ENCODE peak calls at places on chromosomes 16 and 17, in seven cellular contexts. W, L, Z, P, U, E and X are unnamed samples.

GRCh38 chr17:63698886-63699637 is 863 bp downstream of the LIMD2 start:
- DNase-seq in W (peak), L (peak), Z (no peak), P (peak), U (peak), E (no peak), X (peak)

GRCh38 chr17:652310-652709 is 62.3 kb downstream of the VPS53 start:
- DNase-seq in W (no peak), L (peak), Z (no peak), P (peak), U (no peak), E (no peak), X (no peak)

GRCh38 chr17:15334266-15334665 is 7.1 kb downstream of the TEKT3 start:
- DNase-seq in W (no peak), L (no peak), Z (peak), P (no peak), U (peak), E (peak), X (no peak)

GRCh38 chr17:1232786-1233185 is 37.5 kb upstream of the BHLHA9 start:
- DNase-seq in W (no peak), L (peak), Z (peak), P (no peak), U (peak), E (peak), X (no peak)

GRCh38 chr17:45073414-45074070 is 12.4 kb downstream of the NMT1 start:
- DNase-seq in W (no peak), L (peak), Z (no peak), P (no peak), U (no peak), E (no peak), X (no peak)

GRCh38 chr16:3662601-3663000 is 8.1 kb downstream of the DNASE1 start:
- DNase-seq in W (no peak), L (no peak), Z (no peak), P (no peak), U (no peak), E (no peak), X (no peak)

GRCh38 chr17:29622337-29623282 is at the start of gene CORO6:
- DNase-seq in W (peak), L (peak), Z (peak), P (peak), U (no peak), E (no peak), X (peak)

GRCh38 chr17:83181991-83182619 is 102.7 kb downstream of the METRNL start:
- DNase-seq in W (no peak), L (no peak), Z (no peak), P (no peak), U (no peak), E (no peak), X (no peak)

GRCh38 chr17:63474914-63475460 is 1.9 kb upstream of the ACE start:
- DNase-seq in W (no peak), L (no peak), Z (no peak), P (no peak), U (no peak), E (no peak), X (no peak)

GRCh38 chr17:65627892-65628622 is 66.6 kb upstream of the AXIN2 start:
- DNase-seq in W (no peak), L (peak), Z (peak), P (no peak), U (peak), E (peak), X (no peak)

GRCh38 chr16:68374251-68374805 is 63.5 kb downstream of the PRMT7 start:
- DNase-seq in W (no peak), L (no peak), Z (no peak), P (no peak), U (no peak), E (no peak), X (no peak)

GRCh38 chr17:58513391-58513912 is 986 bp downstream of the MTMR4 start:
- DNase-seq in W (no peak), L (no peak), Z (no peak), P (no peak), U (no peak), E (no peak), X (peak)

GRCh38 chr16:80964351-80964750 is 42.3 kb downstream of the CMC2 start:
- DNase-seq in W (no peak), L (no peak), Z (no peak), P (no peak), U (no peak), E (no peak), X (no peak)

GRCh38 chr16:11459722-11460121 is 114.5 kb downstream of the RMI2 start:
- DNase-seq in W (no peak), L (no peak), Z (no peak), P (no peak), U (no peak), E (no peak), X (no peak)

DNA sequence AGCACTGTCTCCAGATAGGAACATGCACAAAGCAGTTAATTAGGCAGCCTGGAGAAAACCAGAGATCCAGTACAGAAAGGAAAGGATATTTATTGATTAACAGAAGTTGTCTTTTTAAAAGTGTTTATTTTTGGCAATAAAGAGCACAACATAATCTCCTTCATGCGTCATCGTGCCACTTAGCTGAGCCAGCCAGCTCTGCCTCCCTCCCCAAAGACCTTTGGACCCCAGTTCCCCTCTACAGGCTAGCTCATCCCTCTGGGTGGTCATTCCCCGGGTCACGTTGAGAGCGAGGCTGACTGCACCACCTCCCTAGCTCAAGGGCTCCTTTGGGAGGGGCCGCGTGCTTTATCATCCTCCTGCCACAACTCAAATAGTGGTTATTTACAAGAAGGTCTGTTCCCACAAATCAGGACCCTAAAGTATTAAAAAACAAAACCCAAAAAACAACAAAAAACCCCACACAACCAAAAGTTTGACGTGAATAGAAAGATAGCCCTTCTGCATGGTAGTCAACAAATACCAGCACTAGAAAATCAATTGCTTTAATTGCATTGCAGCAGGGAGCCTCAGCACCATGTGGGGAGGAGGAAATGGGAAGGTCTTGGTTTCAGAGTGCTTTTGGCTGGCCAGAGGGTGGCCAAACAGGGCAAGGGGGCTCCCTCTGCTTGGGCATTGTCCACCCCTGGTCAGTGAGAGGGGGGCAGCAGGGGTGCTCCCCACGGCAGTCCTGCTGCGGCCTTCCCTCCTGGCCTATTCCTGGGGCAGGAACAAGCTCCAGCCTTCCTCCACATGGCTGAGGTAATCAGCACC is 9.6 kb downstream of the POLR2C start:
- DNase-seq in W (no peak), L (peak), Z (peak), P (peak), U (no peak), E (no peak), X (no peak)
- H3K27ac ChIP-seq in W (no peak), L (no peak), Z (peak), P (no peak), U (no peak), E (no peak), X (peak)

DNA sequence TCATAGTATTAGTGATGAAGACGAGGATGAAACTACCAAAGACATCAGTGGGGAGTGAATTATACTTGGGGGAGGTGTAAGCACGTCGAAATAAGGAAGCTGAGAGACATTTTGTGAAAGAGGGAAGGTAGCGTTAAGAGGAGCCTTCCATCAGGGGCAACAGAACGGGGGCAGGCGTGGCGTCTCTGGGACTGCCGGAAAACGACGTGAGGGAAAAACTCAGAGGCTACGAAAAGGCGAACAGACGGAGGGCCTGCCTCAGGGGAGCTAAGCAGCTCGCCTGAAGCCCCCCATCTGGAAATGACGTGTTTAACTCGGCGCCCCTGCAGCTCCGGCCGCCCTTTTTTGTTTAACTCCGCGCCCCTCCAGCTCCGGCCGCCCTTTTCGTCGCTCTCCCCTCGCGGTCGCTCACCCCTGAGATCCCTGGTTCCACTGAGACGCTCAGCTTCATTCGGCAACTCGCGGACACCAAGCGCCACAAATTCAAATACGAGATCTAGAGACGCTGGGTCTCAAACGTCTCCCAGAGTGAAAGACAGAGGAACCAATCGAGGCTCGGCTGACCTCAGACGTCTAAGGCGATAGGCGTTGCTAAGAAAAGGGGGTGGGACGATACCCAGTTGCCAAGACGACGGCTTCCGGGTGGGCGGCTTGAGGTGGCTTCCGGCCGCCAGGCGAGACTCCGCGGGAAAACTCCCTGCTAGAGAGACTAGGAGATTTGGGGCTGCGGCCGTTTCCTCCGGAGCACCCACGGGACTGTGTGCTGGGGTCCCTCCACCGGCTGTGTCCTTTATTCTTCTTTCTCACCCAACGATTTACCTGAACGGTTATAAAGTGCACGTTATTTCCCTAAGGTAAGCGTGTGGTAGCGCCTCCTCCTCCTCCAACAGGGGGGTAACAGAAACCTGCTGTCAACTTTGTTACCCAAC is 383.2 kb downstream of the ZFHX3 start:
- DNase-seq in W (peak), L (peak), Z (peak), P (peak), U (peak), E (peak), X (peak)
- H3K27ac ChIP-seq in W (peak), L (peak), Z (peak), P (peak), U (peak), E (peak), X (peak)

DNA sequence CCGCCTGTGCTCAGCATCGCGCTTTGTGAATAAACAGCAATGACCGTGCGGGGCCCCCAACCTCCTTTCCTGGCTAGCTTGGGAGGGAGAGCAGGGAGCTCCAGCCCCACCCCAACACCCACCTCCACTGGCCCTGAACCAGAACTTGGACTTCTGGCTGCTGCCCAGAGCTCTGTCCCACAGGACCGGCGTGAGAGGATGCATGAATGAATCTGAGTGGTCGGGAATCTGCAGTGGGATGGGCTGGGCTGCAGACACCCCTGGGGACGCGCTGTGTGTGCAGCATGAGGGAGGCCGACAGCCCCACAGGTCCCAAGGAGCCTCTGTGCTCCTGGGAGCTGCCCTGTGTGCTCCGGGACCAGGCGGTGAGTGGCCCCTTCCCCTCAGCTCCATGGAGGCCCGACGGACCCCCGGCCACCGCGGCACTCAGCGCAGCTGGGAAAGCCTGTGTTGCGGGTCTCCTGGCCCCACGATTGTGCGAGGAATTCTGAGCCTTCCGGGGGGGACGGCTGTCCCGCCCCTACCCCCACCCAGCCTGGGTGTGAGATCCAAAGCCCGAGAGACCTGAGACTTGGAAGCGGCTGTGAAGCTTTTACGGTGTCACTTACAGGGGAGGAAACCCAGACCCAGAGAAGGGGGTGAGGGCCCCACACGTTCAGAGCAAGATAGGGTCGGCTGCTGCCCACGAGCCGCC is 5.5 kb downstream of the PIEZO1 start:
- DNase-seq in W (no peak), L (no peak), Z (no peak), P (no peak), U (no peak), E (no peak), X (no peak)
- H3K27ac ChIP-seq in W (peak), L (no peak), Z (no peak), P (no peak), U (no peak), E (no peak), X (no peak)

GRCh38 chr16:85152414-85153030 is 40.2 kb upstream of the CIBAR2 start:
- DNase-seq in W (no peak), L (no peak), Z (no peak), P (no peak), U (no peak), E (no peak), X (no peak)
- H3K27ac ChIP-seq in W (no peak), L (no peak), Z (no peak), P (peak), U (no peak), E (no peak), X (no peak)

GRCh38 chr16:47561286-47561685 is 100.2 kb downstream of the PHKB start:
- DNase-seq in W (no peak), L (no peak), Z (no peak), P (no peak), U (no peak), E (no peak), X (no peak)

GRCh38 chr16:47567321-47567720 is 106.2 kb downstream of the PHKB start:
- DNase-seq in W (no peak), L (no peak), Z (no peak), P (no peak), U (no peak), E (no peak), X (no peak)

GRCh38 chr16:47568355-47568754 is 107.2 kb downstream of the PHKB start:
- DNase-seq in W (no peak), L (no peak), Z (no peak), P (no peak), U (no peak), E (no peak), X (no peak)

GRCh38 chr16:47571049-47571448 is 109.9 kb downstream of the PHKB start:
- DNase-seq in W (no peak), L (no peak), Z (no peak), P (no peak), U (no peak), E (no peak), X (no peak)

DNA sequence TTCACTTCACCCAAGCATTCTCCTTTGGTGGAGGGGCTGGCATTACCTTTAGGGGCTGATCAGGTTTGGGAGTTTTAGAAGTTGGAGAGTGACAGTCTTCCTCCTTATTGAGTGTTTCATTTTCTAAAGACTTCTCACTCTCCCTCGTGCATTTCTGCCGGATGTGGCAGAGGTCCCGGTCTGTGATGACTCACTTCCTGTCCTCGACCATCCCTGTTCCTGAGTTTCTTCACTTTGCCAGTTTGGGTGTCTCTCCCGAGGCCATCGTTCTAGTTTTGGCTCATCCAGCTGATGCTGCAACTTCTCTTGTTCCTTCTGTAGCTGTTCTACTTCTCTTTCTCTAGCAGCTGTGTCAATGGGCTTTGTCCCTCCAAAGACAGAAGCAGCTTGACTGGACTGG is 104.3 kb downstream of the PHKB start:
- DNase-seq in W (no peak), L (peak), Z (peak), P (no peak), U (peak), E (peak), X (no peak)
- H3K27ac ChIP-seq in W (no peak), L (peak), Z (no peak), P (no peak), U (no peak), E (no peak), X (no peak)

GRCh38 chr16:87541882-87542234 is 49.0 kb upstream of the ZCCHC14 start:
- DNase-seq in W (no peak), L (peak), Z (no peak), P (peak), U (no peak), E (peak), X (no peak)

GRCh38 chr16:87540072-87540976 is 47.5 kb upstream of the ZCCHC14 start:
- DNase-seq in W (no peak), L (peak), Z (no peak), P (no peak), U (no peak), E (no peak), X (no peak)

GRCh38 chr16:87539113-87539512 is 46.3 kb upstream of the ZCCHC14 start:
- DNase-seq in W (no peak), L (no peak), Z (no peak), P (no peak), U (no peak), E (no peak), X (no peak)

GRCh38 chr16:87542531-87543102 is 49.8 kb upstream of the ZCCHC14 start:
- DNase-seq in W (no peak), L (no peak), Z (no peak), P (no peak), U (no peak), E (no peak), X (no peak)

GRCh38 chr16:87541004-87541881 is 48.4 kb upstream of the ZCCHC14 start:
- DNase-seq in W (no peak), L (peak), Z (no peak), P (peak), U (peak), E (peak), X (no peak)
- H3K27ac ChIP-seq in W (no peak), L (peak), Z (no peak), P (peak), U (no peak), E (peak), X (no peak)

DNA sequence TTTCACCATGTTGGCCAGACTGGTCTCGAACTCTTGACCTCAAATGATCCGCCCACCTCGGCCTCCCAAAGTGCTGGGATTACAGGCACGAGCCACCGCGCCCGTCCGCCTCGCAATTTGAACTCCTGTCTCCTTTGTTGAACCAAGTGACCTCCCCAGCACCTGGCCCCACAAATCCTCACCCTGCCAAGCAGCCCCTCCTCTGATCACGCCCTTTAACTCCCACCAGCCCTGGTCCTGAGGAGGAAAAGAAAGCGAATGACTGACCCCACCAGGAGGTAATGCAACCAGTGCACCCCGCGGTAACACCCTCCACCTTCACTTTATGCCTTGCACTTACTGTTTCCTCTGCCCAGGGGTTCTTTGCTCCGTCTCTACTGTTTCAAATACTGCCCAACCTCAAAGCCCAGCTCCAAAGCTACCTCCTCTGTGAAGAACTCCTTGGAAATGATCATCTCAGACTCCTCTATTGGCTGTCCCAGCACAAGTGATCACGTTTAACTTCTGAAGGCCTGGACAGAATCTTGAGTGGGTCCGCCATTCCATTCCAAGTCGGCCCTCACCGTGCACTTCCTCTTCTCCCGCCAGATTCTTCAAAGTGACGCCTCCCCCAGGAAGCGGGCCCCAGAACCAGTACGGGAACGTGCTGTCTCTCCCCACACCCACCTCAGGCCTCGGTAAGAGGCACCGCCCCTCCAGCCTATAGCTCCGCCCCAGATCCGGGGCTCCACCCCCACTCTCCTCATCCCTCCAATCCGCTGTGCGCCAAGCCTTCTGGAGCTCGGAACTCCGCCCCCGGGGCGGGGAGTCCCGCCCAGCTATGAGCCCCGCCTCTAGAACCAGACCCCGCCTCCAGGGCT is 4.4 kb downstream of the CD19 start:
- DNase-seq in W (peak), L (peak), Z (peak), P (peak), U (peak), E (peak), X (peak)
- H3K27ac ChIP-seq in W (no peak), L (no peak), Z (no peak), P (no peak), U (no peak), E (no peak), X (peak)

DNA sequence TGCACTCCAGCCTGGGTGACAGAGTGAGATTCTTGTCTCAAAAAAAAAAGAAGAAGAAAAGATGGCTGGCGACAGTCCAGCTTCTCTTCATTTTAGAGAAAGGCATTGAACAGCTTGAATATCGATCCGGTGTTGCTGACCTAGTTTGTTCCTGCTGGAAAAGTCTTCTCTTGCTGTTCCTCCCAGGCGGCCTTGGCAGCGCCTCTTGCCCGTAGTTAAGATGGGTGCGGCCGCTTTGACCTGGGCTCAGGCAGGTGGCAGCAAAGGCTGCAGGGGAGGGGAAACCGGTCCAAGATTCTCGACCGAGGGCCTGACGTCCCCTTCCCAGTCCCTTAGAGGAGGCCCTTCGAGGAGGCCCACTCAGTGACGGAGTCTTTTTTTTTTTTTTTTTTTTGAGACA is 3.8 kb upstream of the ZNF764 start:
- DNase-seq in W (no peak), L (no peak), Z (no peak), P (no peak), U (no peak), E (no peak), X (no peak)
- H3K27ac ChIP-seq in W (no peak), L (no peak), Z (no peak), P (no peak), U (no peak), E (no peak), X (no peak)